ENCODE peak calls at places on chromosomes 11 and 22, in four cellular contexts. M is Peyer's patch, Y is neural progenitor cell, X is PC-3. G is an unnamed sample.

GRCh38 chr22:35436421-35436820 is 36.5 kb downstream of the MCM5 start:
- DNase-seq in X (no peak), Y (no peak), M (no peak), G (no peak)

GRCh38 chr22:49197500-49197899 is 630.2 kb downstream of the BRD1 start:
- DNase-seq in X (no peak), Y (peak; percentile 48), M (peak; percentile 26), G (no peak)

GRCh38 chr11:29002816-29003215 is 894.6 kb downstream of the METTL15 start:
- DNase-seq in M (no peak), Y (no peak), X (no peak), G (no peak)

GRCh38 chr11:62145261-62145871 is 21.6 kb downstream of the INCENP start:
- DNase-seq in X (no peak), Y (no peak), M (no peak), G (no peak)

GRCh38 chr11:118648291-118648690 is 31.2 kb downstream of the TREH start:
- DNase-seq in M (peak; percentile 19), Y (no peak), X (no peak), G (no peak)

GRCh38 chr11:23423119-23423518 is 562.8 kb upstream of the CCDC179 start:
- DNase-seq in M (no peak), Y (no peak), X (no peak), G (no peak)

GRCh38 chr22:48439560-48440135 is 1388.0 kb downstream of the BRD1 start:
- DNase-seq in X (no peak), Y (no peak), M (no peak), G (no peak)

GRCh38 chr11:68282141-68282860 is 10.5 kb upstream of the C11orf24 start:
- DNase-seq in M (no peak), Y (no peak), X (no peak), G (no peak)

GRCh38 chr11:117560786-117561530 is 233.3 kb downstream of the CEP164 start:
- DNase-seq in Y (no peak), X (no peak), M (no peak), G (no peak)

GRCh38 chr11:1835671-1836010 is 851 bp downstream of the SYT8 start:
- DNase-seq in Y (no peak), X (no peak), M (no peak), G (no peak)

GRCh38 chr22:22768885-22769284 is 118.7 kb upstream of the IGLL5 start:
- DNase-seq in X (no peak), Y (no peak), M (no peak), G (no peak)

GRCh38 chr11:75333022-75333806 is 18.2 kb downstream of the ARRB1 start:
- DNase-seq in Y (no peak), M (no peak), X (no peak), G (no peak)

GRCh38 chr11:86693501-86693900 is 21.1 kb upstream of the ME3 start:
- DNase-seq in Y (no peak), M (no peak), X (no peak), G (no peak)

GRCh38 chr11:18394928-18395734 is 768 bp downstream of the LDHA start:
- DNase-seq in M (peak; percentile 60), X (no peak), Y (peak; percentile 54), G (no peak)

GRCh38 chr11:74953448-74953847 is 4.4 kb downstream of the SPCS2 start:
- DNase-seq in X (no peak), M (no peak), Y (no peak), G (no peak)

GRCh38 chr11:13883042-13883441 is 79.5 kb upstream of the SPON1 start:
- DNase-seq in X (no peak), M (no peak), Y (no peak), G (no peak)

GRCh38 chr11:88188251-88189030 is 13.2 kb upstream of the RAB38 start:
- DNase-seq in M (no peak), Y (no peak), X (no peak), G (peak; percentile 81)

GRCh38 chr11:129278586-129279319 is 86.6 kb upstream of the ARHGAP32 start:
- DNase-seq in X (peak; percentile 43), Y (peak; percentile 70), M (peak; percentile 64), G (no peak)

GRCh38 chr22:36467946-36468345 is 13.5 kb downstream of the TXN2 start:
- DNase-seq in M (no peak), X (peak; percentile 89), Y (no peak), G (peak; percentile 91)

DNA sequence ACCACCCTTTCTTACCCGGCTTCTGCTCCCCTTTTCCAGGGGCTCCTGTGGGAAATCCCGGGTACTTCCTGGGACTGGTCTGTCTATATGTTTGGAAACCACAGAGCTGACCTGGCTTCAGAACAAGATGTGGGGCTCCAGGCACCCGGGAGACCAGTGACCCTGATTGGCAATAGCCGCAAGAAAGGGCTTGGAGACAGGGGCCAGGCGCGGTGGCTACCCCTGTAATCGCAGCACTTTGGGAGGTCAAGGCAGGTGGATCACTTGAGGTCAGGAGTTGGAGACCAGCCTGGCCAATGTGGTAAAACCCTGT is 3.2 kb upstream of the NEAT1 start:
- DNase-seq in X (no peak), Y (no peak), M (no peak), G (no peak)
- H3K4me3 ChIP-seq in X (peak overlapping the region; percentile 41), Y (no peak overlapping the region), M (peak overlapping the region; percentile 61), G (peak overlapping the region; percentile 47)

GRCh38 chr22:45309422-45310227 is at the start of gene FAM118A:
- DNase-seq in X (peak; percentile 91), M (peak; percentile 99), Y (peak; percentile 97), G (peak; percentile 89)
- TF ChIP-seq CTCF in X (no peak), M (peak; percentile 17), Y (no peak), G (no peak)

DNA sequence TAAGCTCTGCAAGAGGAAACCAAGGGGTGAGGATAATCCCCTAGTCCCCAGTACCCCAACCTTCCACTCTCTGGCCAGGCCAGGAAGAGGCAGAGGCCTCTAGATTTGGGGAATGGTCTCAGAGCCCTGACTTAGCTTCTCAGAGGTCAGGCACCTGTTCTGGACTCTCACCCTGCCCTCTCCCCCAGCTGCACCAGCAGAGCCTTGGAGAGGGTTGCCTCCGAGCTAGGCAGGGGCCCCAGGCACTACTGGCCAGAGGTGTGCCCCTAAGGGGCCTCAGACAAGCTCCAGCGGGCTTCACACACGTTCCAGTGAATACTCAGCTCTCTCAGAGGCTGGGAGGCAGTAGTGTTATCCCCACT is 8.0 kb downstream of the FREY1 start:
- DNase-seq in Y (no peak), X (no peak), M (no peak), G (no peak)
- H3K4me3 ChIP-seq in Y (peak overlapping the region; percentile 65), X (no peak overlapping the region), M (peak overlapping the region; percentile 60), G (peak overlapping the region; percentile 71)

DNA sequence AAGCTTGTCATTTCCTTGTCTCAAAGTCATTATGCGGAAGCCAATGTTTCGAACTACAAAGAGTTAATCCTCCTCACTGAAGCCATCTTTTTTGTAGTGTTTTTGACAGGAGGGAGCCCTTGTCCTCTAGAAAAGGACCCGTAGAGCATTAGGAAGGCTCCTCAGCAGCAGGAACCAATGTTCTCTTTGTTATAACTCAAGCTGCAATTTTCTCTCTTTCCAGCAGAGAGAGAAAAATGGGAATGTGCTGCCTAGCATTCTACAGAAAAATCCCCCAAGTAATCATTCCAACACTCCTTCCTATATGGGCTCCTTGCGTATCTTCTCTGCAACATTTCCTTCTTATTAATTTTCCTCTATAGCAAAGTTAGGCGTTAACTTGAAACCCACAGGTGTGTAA is 30.6 kb downstream of the SC5D start:
- DNase-seq in X (no peak), M (no peak), Y (peak; percentile 56), G (no peak)
- TF ChIP-seq CTCF in X (peak; percentile 47), M (no peak), Y (peak; percentile 24), G (peak; percentile 19)

GRCh38 chr11:73528877-73529530 is 68.9 kb downstream of the FAM168A start:
- DNase-seq in X (no peak), M (no peak), Y (no peak), G (no peak)
- H3K4me3 ChIP-seq in X (no peak overlapping the region), M (no peak overlapping the region), Y (no peak overlapping the region), G (no peak overlapping the region)

DNA sequence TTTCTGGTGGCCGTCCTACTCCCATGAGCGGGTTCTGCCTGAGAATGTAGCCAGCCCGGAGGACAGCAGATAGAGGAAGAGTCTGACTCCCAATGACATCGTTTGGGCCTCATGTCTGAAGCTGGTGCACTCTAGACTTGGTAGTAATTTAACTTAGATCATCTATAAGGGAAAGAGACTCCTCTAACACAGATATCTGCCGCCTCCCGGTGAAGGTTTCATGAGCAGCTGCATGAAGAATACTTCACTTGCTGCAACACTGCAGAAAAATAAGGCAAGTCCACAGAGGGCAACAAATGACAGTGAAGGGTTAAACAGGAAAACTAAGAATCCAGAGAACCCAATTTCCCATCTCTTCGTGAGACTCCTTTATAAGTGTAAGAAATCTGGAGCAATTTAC is 5.9 kb upstream of the ARL2 start:
- DNase-seq in M (no peak), Y (no peak), X (peak; percentile 22), G (peak; percentile 20)
- TF ChIP-seq CTCF in M (no peak), Y (no peak), X (no peak), G (no peak)

GRCh38 chr11:64692764-64693331 is 30.1 kb downstream of the NRXN2 start:
- DNase-seq in M (no peak), Y (no peak), X (no peak), G (no peak)
- H3K4me3 ChIP-seq in M (no peak overlapping the region), Y (no peak overlapping the region), X (no peak overlapping the region), G (no peak overlapping the region)

GRCh38 chr11:132943325-132943736 is 589.0 kb downstream of the OPCML start:
- DNase-seq in M (no peak), X (no peak), Y (no peak), G (peak; percentile 0)
- TF ChIP-seq CTCF in M (no peak), X (no peak), Y (no peak), G (no peak)

G was measured in fibroblast of the aortic adventitia.